ENCODE peak calls at places on chromosomes 5 and 9, in five cellular contexts. Z is activated naive CD4-positive, alpha-beta T cell; G is non-pigmented ciliary epithelial cell; O is NCI-H2029; V is RKO. C is an unnamed sample.

GRCh38 chr5:79694652-79695051 is 5.0 kb downstream of the CMYA5 start:
- DNase-seq in Z (no peak), G (no peak), O (peak), V (no peak), C (no peak)

GRCh38 chr5:133026664-133027153 is 360 bp upstream of the ZCCHC10 start:
- DNase-seq in Z (no peak), G (no peak), O (no peak), V (no peak), C (no peak)

GRCh38 chr9:7802666-7803065 is 3.1 kb upstream of the DMAC1 start:
- DNase-seq in Z (no peak), G (no peak), O (no peak), V (peak), C (no peak)

GRCh38 chr5:163586431-163587033 is 81.1 kb downstream of the MAT2B start:
- DNase-seq in Z (no peak), G (no peak), O (no peak), V (no peak), C (no peak)

GRCh38 chr5:54270326-54270725 is 40.0 kb downstream of the ARL15 start:
- DNase-seq in Z (no peak), G (no peak), O (no peak), V (no peak), C (no peak)

GRCh38 chr9:127854169-127854833 is at the start of gene ENG:
- DNase-seq in Z (no peak), G (no peak), O (peak), V (no peak), C (no peak)

GRCh38 chr9:78567693-78568092 is 270.8 kb downstream of the PSAT1 start:
- DNase-seq in Z (no peak), G (no peak), O (no peak), V (no peak), C (no peak)

GRCh38 chr5:175657593-175658271 is at the start of gene HRH2:
- DNase-seq in Z (no peak), G (no peak), O (no peak), V (no peak), C (no peak)

GRCh38 chr5:116572375-116573278 is 2.0 kb downstream of the SEMA6A start:
- DNase-seq in Z (no peak), G (no peak), O (no peak), V (no peak), C (no peak)

GRCh38 chr5:148685520-148686134 is 31.3 kb upstream of the HTR4 start:
- DNase-seq in Z (no peak), G (no peak), O (no peak), V (no peak), C (no peak)

GRCh38 chr9:127982912-127983311 is 2.1 kb upstream of the EEIG1 start:
- DNase-seq in Z (no peak), G (no peak), O (no peak), V (no peak), C (no peak)

GRCh38 chr9:95189230-95190098 is 128.0 kb downstream of the FANCC start:
- DNase-seq in Z (no peak), G (peak), O (no peak), V (no peak), C (no peak)

GRCh38 chr9:3662671-3663070 is 136.9 kb upstream of the RFX3 start:
- DNase-seq in Z (no peak), G (peak), O (no peak), V (no peak), C (no peak)

GRCh38 chr9:88460583-88461332 is 72.5 kb downstream of the SPIN1 start:
- DNase-seq in Z (no peak), G (no peak), O (no peak), V (peak), C (no peak)

GRCh38 chr5:81524015-81524414 is 130.1 kb upstream of the ACOT12 start:
- DNase-seq in Z (no peak), G (no peak), O (no peak), V (no peak), C (no peak)

GRCh38 chr9:125407974-125408900 is 146.6 kb downstream of the GAPVD1 start:
- DNase-seq in Z (peak), G (no peak), O (peak), V (peak), C (no peak)

GRCh38 chr9:133717113-133718031 is 20.8 kb downstream of the SARDH start:
- DNase-seq in Z (no peak), G (no peak), O (no peak), V (no peak), C (no peak)

GRCh38 chr5:78912796-78913195 is 72.3 kb downstream of the ARSB start:
- DNase-seq in Z (no peak), G (no peak), O (peak), V (no peak), C (no peak)

GRCh38 chr5:626850-627249 is 14.7 kb downstream of the CEP72 start:
- DNase-seq in Z (no peak), G (no peak), O (no peak), V (no peak), C (peak)

GRCh38 chr5:82388186-82388585 is 110.0 kb upstream of the RPS23 start:
- DNase-seq in Z (no peak), G (no peak), O (no peak), V (no peak), C (peak)

GRCh38 chr5:173495225-173495904 is 121.1 kb downstream of the BOD1 start:
- DNase-seq in Z (no peak), G (no peak), O (no peak), V (no peak), C (no peak)

GRCh38 chr9:23522952-23523351 is 303.1 kb downstream of the ELAVL2 start:
- DNase-seq in Z (no peak), G (no peak), O (no peak), V (no peak), C (no peak)

GRCh38 chr9:111178361-111179043 is 140.2 kb upstream of the LPAR1 start:
- DNase-seq in Z (no peak), G (peak), O (no peak), V (no peak), C (peak)

GRCh38 chr9:33464045-33464636 is 9.6 kb downstream of the NOL6 start:
- DNase-seq in Z (no peak), G (no peak), O (no peak), V (no peak), C (no peak)

GRCh38 chr5:122915717-122916399 is 70.4 kb downstream of the SNX24 start:
- DNase-seq in Z (no peak), G (no peak), O (no peak), V (no peak), C (no peak)

GRCh38 chr5:157100140-157100679 is 8.6 kb downstream of the HAVCR2 start:
- DNase-seq in Z (no peak), G (no peak), O (no peak), V (peak), C (peak)

GRCh38 chr9:13823021-13823420 is 490.9 kb downstream of the NFIB start:
- DNase-seq in Z (no peak), G (no peak), O (no peak), V (no peak), C (no peak)

GRCh38 chr9:123925820-123926219 is 4.1 kb downstream of the DENND1A start:
- DNase-seq in Z (no peak), G (no peak), O (no peak), V (no peak), C (peak)

GRCh38 chr5:4905674-4906528 is 234.2 kb upstream of the ADAMTS16 start:
- DNase-seq in Z (no peak), G (no peak), O (no peak), V (no peak), C (no peak)

GRCh38 chr5:108521841-108522506 is 140.1 kb upstream of the FBXL17 start:
- DNase-seq in Z (no peak), G (peak), O (peak), V (peak), C (peak)

GRCh38 chr9:92658611-92659010 is 11.3 kb downstream of the IPPK start:
- DNase-seq in Z (no peak), G (no peak), O (no peak), V (no peak), C (no peak)

GRCh38 chr9:124222918-124223720 is 34.6 kb upstream of the NEK6 start:
- DNase-seq in Z (no peak), G (no peak), O (peak), V (no peak), C (no peak)